ENCODE peak calls at places on chromosomes 3 and 15, in five cellular contexts. M, S, U, O and V are unnamed samples. For H3K4me1, the result is how much of the 10 kb centered on the place peaks cover.

GRCh38 chr3:182470187-182470586 is 323.1 kb upstream of the ATP11B start:
- DNase-seq in M (no peak), S (peak), U (no peak), O (no peak), V (no peak)

GRCh38 chr3:31358473-31359075 is 174.2 kb upstream of the STT3B start:
- DNase-seq in M (no peak), S (no peak), U (no peak), O (no peak), V (no peak)

GRCh38 chr15:25242957-25243799 is 195.6 kb downstream of the UBE3A start:
- DNase-seq in M (no peak), S (no peak), U (no peak), O (no peak), V (no peak)

GRCh38 chr3:196903740-196904139 is 36.0 kb downstream of the SENP5 start:
- DNase-seq in M (no peak), S (no peak), U (no peak), O (no peak), V (no peak)

GRCh38 chr3:171690291-171690690 is 120.0 kb downstream of the PLD1 start:
- DNase-seq in M (no peak), S (no peak), U (no peak), O (peak), V (no peak)

GRCh38 chr15:84804005-84804803 is 13.0 kb upstream of the ALPK3 start:
- DNase-seq in M (no peak), S (no peak), U (no peak), O (no peak), V (no peak)

GRCh38 chr3:56780935-56781334 is 20.8 kb downstream of the ARHGEF3 start:
- DNase-seq in M (no peak), S (no peak), U (no peak), O (no peak), V (no peak)

GRCh38 chr15:25810631-25811077 is 52.5 kb downstream of the ATP10A start:
- DNase-seq in M (no peak), S (no peak), U (no peak), O (no peak), V (no peak)

GRCh38 chr3:127172670-127173515 is 20.0 kb upstream of the PRR23E start:
- DNase-seq in M (peak), S (no peak), U (no peak), O (no peak), V (no peak)

GRCh38 chr15:94671845-94672524 is 440.6 kb downstream of the MCTP2 start:
- DNase-seq in M (no peak), S (no peak), U (no peak), O (no peak), V (no peak)

GRCh38 chr3:69822501-69822900 is 83.2 kb downstream of the MITF start:
- DNase-seq in M (no peak), S (no peak), U (no peak), O (no peak), V (no peak)

GRCh38 chr15:31265871-31266711 is 60.5 kb upstream of the KLF13 start:
- DNase-seq in M (peak), S (no peak), U (no peak), O (peak), V (no peak)

GRCh38 chr15:60179786-60180391 is 175.8 kb downstream of the FOXB1 start:
- DNase-seq in M (no peak), S (peak), U (peak), O (peak), V (peak)

GRCh38 chr15:101348015-101348414 is 53.0 kb upstream of the SNRPA1 start:
- DNase-seq in M (no peak), S (no peak), U (no peak), O (no peak), V (no peak)

GRCh38 chr15:63198315-63198714 is 8.9 kb downstream of the RAB8B start:
- DNase-seq in M (no peak), S (no peak), U (no peak), O (no peak), V (no peak)

GRCh38 chr3:106431698-106432097 is 562.9 kb upstream of the CBLB start:
- DNase-seq in M (no peak), S (no peak), U (no peak), O (no peak), V (no peak)

GRCh38 chr3:53109822-53110771 is 20.1 kb downstream of the RFT1 start:
- DNase-seq in M (peak), S (peak), U (peak), O (no peak), V (peak)

GRCh38 chr3:135930243-135930642 is 35.3 kb upstream of the PPP2R3A start:
- DNase-seq in M (no peak), S (no peak), U (no peak), O (no peak), V (no peak)
- H2AFZ ChIP-seq in M (no peak), S (no peak), U (no peak), O (no peak), V (no peak)

DNA sequence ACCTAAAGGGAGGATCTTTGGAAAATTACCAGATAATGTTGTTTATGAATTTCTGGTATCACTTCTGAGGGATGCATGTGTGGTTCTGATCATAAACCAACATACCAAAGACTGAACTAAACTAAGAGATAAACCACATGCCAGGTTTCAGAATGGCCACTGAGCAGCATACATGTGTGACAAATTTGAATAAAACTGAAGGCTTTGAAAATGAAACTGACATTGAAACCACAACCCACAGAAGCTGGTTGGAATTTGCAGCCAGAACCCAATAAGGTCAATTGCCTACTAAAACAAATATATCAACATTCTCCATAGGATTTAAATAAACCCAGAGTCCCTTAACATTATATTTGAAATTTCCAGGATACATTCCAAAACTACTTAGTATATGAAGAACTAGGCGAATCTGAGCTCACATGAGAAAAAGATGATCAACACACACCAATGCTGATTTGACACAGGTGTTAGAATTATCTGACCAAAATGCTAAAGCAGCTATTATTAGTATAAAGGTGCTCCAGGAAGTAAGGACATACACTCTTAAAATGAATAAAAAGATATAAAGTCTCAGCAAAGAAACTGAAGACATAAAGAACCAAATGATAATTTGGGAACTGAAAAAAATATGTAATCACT is 125.0 kb downstream of the ZNF280D start:
- DNase-seq in M (no peak), S (no peak), U (no peak), O (peak), V (no peak)
- H3K4me1 ChIP-seq in M (under half), S (under half), U (under half), O (under half), V (under half)

GRCh38 chr3:66017084-66017990 is 21.4 kb downstream of the MAGI1 start:
- DNase-seq in M (no peak), S (no peak), U (no peak), O (no peak), V (no peak)
- TF ChIP-seq ZNF274 in M (no peak), S (no peak), U (no peak), O (no peak), V (no peak)

GRCh38 chr15:95839367-95839782 is 491.1 kb upstream of the NR2F2 start:
- DNase-seq in M (no peak), S (no peak), U (no peak), O (peak), V (no peak)
- H2AFZ ChIP-seq in M (peak), S (no peak), U (no peak), O (peak), V (no peak)

GRCh38 chr15:52731732-52732470 is 52.7 kb upstream of the ATOSA start:
- DNase-seq in M (no peak), S (no peak), U (no peak), O (no peak), V (no peak)
- H3K4me1 ChIP-seq in M (under half), S (under half), U (under half), O (under half), V (under half)

GRCh38 chr3:89606151-89606550 is 498.7 kb downstream of the EPHA3 start:
- DNase-seq in M (no peak), S (peak), U (no peak), O (no peak), V (no peak)
- TF ChIP-seq ZNF274 in M (no peak), S (no peak), U (no peak), O (no peak), V (no peak)